ENCODE peak calls at places on chromosomes 6 and 20, in five cellular contexts. One of them, this sample, is unnamed.

GRCh38 chr20:49381558-49382493 is 100.6 kb downstream of the KCNB1 start:
- DNase-seq in left ventricle myocardium inferior: peak; percentile 83
- DNase-seq in CD8-positive, alpha-beta T cell: no peak
- DNase-seq in H1: no peak
- DNase-seq in body of pancreas: peak; percentile 93
- DNase-seq in this sample: no peak

GRCh38 chr6:138289739-138290138 is 71.4 kb upstream of the PBOV1 start:
- DNase-seq in left ventricle myocardium inferior: no peak
- DNase-seq in CD8-positive, alpha-beta T cell: no peak
- DNase-seq in H1: no peak
- DNase-seq in body of pancreas: peak; percentile 48
- DNase-seq in this sample: no peak

GRCh38 chr6:20686142-20686541 is 151.9 kb downstream of the CDKAL1 start:
- DNase-seq in left ventricle myocardium inferior: no peak
- DNase-seq in CD8-positive, alpha-beta T cell: no peak
- DNase-seq in H1: no peak
- DNase-seq in body of pancreas: no peak
- DNase-seq in this sample: no peak

GRCh38 chr6:167851349-167851952 is 24.7 kb downstream of the AFDN start:
- DNase-seq in left ventricle myocardium inferior: no peak
- DNase-seq in CD8-positive, alpha-beta T cell: no peak
- DNase-seq in H1: no peak
- DNase-seq in body of pancreas: no peak
- DNase-seq in this sample: no peak

GRCh38 chr20:503048-503737 is 40.4 kb downstream of the CSNK2A1 start:
- DNase-seq in left ventricle myocardium inferior: no peak
- DNase-seq in CD8-positive, alpha-beta T cell: no peak
- DNase-seq in H1: no peak
- DNase-seq in body of pancreas: no peak
- DNase-seq in this sample: no peak

GRCh38 chr20:36214684-36215256 is 21.5 kb upstream of the AAR2 start:
- DNase-seq in left ventricle myocardium inferior: no peak
- DNase-seq in CD8-positive, alpha-beta T cell: no peak
- DNase-seq in H1: no peak
- DNase-seq in body of pancreas: no peak
- DNase-seq in this sample: no peak

GRCh38 chr6:159693894-159694545 is 979 bp upstream of the SOD2 start:
- DNase-seq in left ventricle myocardium inferior: no peak
- DNase-seq in CD8-positive, alpha-beta T cell: peak; percentile 40
- DNase-seq in H1: no peak
- DNase-seq in body of pancreas: peak; percentile 62
- DNase-seq in this sample: no peak

GRCh38 chr6:67933278-67933677 is 701.8 kb upstream of the ADGRB3 start:
- DNase-seq in left ventricle myocardium inferior: no peak
- DNase-seq in CD8-positive, alpha-beta T cell: no peak
- DNase-seq in H1: peak; percentile 49
- DNase-seq in body of pancreas: no peak
- DNase-seq in this sample: no peak

GRCh38 chr6:50819527-50819905 is 845 bp downstream of the TFAP2B start:
- DNase-seq in left ventricle myocardium inferior: no peak
- DNase-seq in CD8-positive, alpha-beta T cell: no peak
- DNase-seq in H1: peak; percentile 73
- DNase-seq in body of pancreas: peak; percentile 16
- DNase-seq in this sample: no peak

GRCh38 chr6:71190809-71191208 is 97.8 kb upstream of the OGFRL1 start:
- DNase-seq in left ventricle myocardium inferior: no peak
- DNase-seq in CD8-positive, alpha-beta T cell: no peak
- DNase-seq in H1: no peak
- DNase-seq in body of pancreas: no peak
- DNase-seq in this sample: no peak

GRCh38 chr6:109441069-109441816 is 719 bp downstream of the SMPD2 start:
- DNase-seq in left ventricle myocardium inferior: peak; percentile 43
- DNase-seq in CD8-positive, alpha-beta T cell: peak; percentile 51
- DNase-seq in H1: peak; percentile 73
- DNase-seq in body of pancreas: peak; percentile 68
- DNase-seq in this sample: no peak

GRCh38 chr20:40587038-40587437 is 102.0 kb downstream of the MAFB start:
- DNase-seq in left ventricle myocardium inferior: no peak
- DNase-seq in CD8-positive, alpha-beta T cell: no peak
- DNase-seq in H1: no peak
- DNase-seq in body of pancreas: no peak
- DNase-seq in this sample: no peak

GRCh38 chr6:14655201-14655988 is 537.8 kb downstream of the CD83 start:
- DNase-seq in left ventricle myocardium inferior: no peak
- DNase-seq in CD8-positive, alpha-beta T cell: no peak
- DNase-seq in H1: no peak
- DNase-seq in body of pancreas: no peak
- DNase-seq in this sample: no peak

GRCh38 chr6:40997256-40997957 is 41.6 kb downstream of the UNC5CL start:
- DNase-seq in left ventricle myocardium inferior: no peak
- DNase-seq in CD8-positive, alpha-beta T cell: no peak
- DNase-seq in H1: peak; percentile 63
- DNase-seq in body of pancreas: peak; percentile 71
- DNase-seq in this sample: no peak

GRCh38 chr6:21902766-21903165 is 309.2 kb downstream of the SOX4 start:
- DNase-seq in left ventricle myocardium inferior: no peak
- DNase-seq in CD8-positive, alpha-beta T cell: no peak
- DNase-seq in H1: no peak
- DNase-seq in body of pancreas: no peak
- DNase-seq in this sample: no peak

GRCh38 chr6:126170875-126171489 is 168.9 kb upstream of the CENPW start:
- DNase-seq in left ventricle myocardium inferior: no peak
- DNase-seq in CD8-positive, alpha-beta T cell: no peak
- DNase-seq in H1: no peak
- DNase-seq in body of pancreas: peak; percentile 21
- DNase-seq in this sample: no peak
- TF ChIP-seq CTCF in left ventricle myocardium inferior: peak; percentile 45
- TF ChIP-seq CTCF in CD8-positive, alpha-beta T cell: peak; percentile 28
- TF ChIP-seq CTCF in H1: no peak
- TF ChIP-seq CTCF in body of pancreas: peak; percentile 41
- TF ChIP-seq CTCF in this sample: peak; percentile 39

DNA sequence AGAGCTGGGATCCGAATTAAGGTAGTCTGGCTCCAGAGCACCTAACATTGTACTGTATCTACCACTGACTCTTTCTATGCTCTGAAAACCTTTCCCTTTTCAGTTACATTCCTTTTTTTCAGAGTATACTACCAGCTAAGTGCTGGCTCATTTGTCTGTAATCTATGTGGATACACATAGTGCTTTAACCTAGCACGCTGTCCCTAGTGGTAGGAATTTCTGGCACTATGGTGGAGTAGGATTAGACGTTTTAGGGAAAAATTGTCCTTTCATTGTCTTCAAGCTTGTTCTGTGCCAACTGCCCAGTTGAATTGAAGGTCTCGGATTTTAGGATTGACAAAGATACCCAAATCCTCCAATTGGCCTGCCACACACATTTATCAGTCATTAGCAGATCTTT is 259.1 kb upstream of the FERMT1 start:
- DNase-seq in left ventricle myocardium inferior: no peak
- DNase-seq in CD8-positive, alpha-beta T cell: no peak
- DNase-seq in H1: no peak
- DNase-seq in body of pancreas: no peak
- DNase-seq in this sample: no peak
- TF ChIP-seq CTCF in left ventricle myocardium inferior: peak; percentile 35
- TF ChIP-seq CTCF in CD8-positive, alpha-beta T cell: no peak
- TF ChIP-seq CTCF in H1: no peak
- TF ChIP-seq CTCF in body of pancreas: peak; percentile 32
- TF ChIP-seq CTCF in this sample: no peak

GRCh38 chr6:33299237-33299944 is 649 bp upstream of the RGL2 start:
- DNase-seq in left ventricle myocardium inferior: peak; percentile 93
- DNase-seq in CD8-positive, alpha-beta T cell: peak; percentile 95
- DNase-seq in H1: peak; percentile 90
- DNase-seq in body of pancreas: peak; percentile 90
- DNase-seq in this sample: peak; percentile 78

GRCh38 chr6:33297406-33297955 is 1.3 kb downstream of the RGL2 start:
- DNase-seq in left ventricle myocardium inferior: no peak
- DNase-seq in CD8-positive, alpha-beta T cell: no peak
- DNase-seq in H1: peak; percentile 91
- DNase-seq in body of pancreas: peak; percentile 80
- DNase-seq in this sample: no peak

GRCh38 chr6:33298773-33299236 is at the start of gene RGL2:
- DNase-seq in left ventricle myocardium inferior: peak; percentile 91
- DNase-seq in CD8-positive, alpha-beta T cell: peak; percentile 57
- DNase-seq in H1: no peak
- DNase-seq in body of pancreas: peak; percentile 78
- DNase-seq in this sample: no peak

GRCh38 chr6:33296797-33297405 is 1.8 kb downstream of the RGL2 start:
- DNase-seq in left ventricle myocardium inferior: no peak
- DNase-seq in CD8-positive, alpha-beta T cell: no peak
- DNase-seq in H1: no peak
- DNase-seq in body of pancreas: no peak
- DNase-seq in this sample: no peak

GRCh38 chr6:33297956-33298772 is 578 bp downstream of the RGL2 start:
- DNase-seq in left ventricle myocardium inferior: no peak
- DNase-seq in CD8-positive, alpha-beta T cell: peak; percentile 69
- DNase-seq in H1: peak; percentile 84
- DNase-seq in body of pancreas: peak; percentile 68
- DNase-seq in this sample: no peak
- TF ChIP-seq CTCF in left ventricle myocardium inferior: no peak
- TF ChIP-seq CTCF in CD8-positive, alpha-beta T cell: no peak
- TF ChIP-seq CTCF in H1: no peak
- TF ChIP-seq CTCF in body of pancreas: no peak
- TF ChIP-seq CTCF in this sample: no peak

GRCh38 chr6:116571683-116572000 is 338 bp downstream of the RWDD1 start:
- DNase-seq in left ventricle myocardium inferior: no peak
- DNase-seq in CD8-positive, alpha-beta T cell: no peak
- DNase-seq in H1: no peak
- DNase-seq in body of pancreas: no peak
- DNase-seq in this sample: no peak
- TF ChIP-seq CTCF in left ventricle myocardium inferior: no peak
- TF ChIP-seq CTCF in CD8-positive, alpha-beta T cell: no peak
- TF ChIP-seq CTCF in H1: no peak
- TF ChIP-seq CTCF in body of pancreas: no peak
- TF ChIP-seq CTCF in this sample: no peak

DNA sequence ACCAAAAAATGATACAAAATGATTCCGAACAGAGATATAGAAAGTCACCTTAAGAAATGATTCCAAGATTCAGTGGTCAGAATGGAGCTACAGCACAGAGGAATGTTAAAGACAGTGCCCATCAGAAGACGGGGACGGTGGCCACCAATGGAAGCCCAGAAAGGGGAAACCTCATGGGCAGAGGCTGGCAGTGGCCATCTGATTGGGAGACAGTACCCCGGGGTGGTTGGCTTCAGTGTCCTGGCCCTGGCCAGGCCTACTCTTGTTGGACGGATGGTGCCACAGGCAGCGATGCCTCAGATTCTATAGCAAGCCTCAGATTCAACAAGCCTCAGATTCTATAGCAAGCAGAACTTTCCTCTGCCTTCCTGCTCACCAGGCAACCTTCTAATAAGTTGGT is 16.6 kb upstream of the PI16 start:
- DNase-seq in left ventricle myocardium inferior: no peak
- DNase-seq in CD8-positive, alpha-beta T cell: no peak
- DNase-seq in H1: no peak
- DNase-seq in body of pancreas: no peak
- DNase-seq in this sample: no peak
- TF ChIP-seq CTCF in left ventricle myocardium inferior: no peak
- TF ChIP-seq CTCF in CD8-positive, alpha-beta T cell: no peak
- TF ChIP-seq CTCF in H1: no peak
- TF ChIP-seq CTCF in body of pancreas: no peak
- TF ChIP-seq CTCF in this sample: no peak

GRCh38 chr6:42932412-42932811 is 3.1 kb downstream of the CNPY3 start:
- DNase-seq in left ventricle myocardium inferior: no peak
- DNase-seq in CD8-positive, alpha-beta T cell: no peak
- DNase-seq in H1: no peak
- DNase-seq in body of pancreas: no peak
- DNase-seq in this sample: no peak
- TF ChIP-seq CTCF in left ventricle myocardium inferior: no peak
- TF ChIP-seq CTCF in CD8-positive, alpha-beta T cell: no peak
- TF ChIP-seq CTCF in H1: no peak
- TF ChIP-seq CTCF in body of pancreas: no peak
- TF ChIP-seq CTCF in this sample: no peak

DNA sequence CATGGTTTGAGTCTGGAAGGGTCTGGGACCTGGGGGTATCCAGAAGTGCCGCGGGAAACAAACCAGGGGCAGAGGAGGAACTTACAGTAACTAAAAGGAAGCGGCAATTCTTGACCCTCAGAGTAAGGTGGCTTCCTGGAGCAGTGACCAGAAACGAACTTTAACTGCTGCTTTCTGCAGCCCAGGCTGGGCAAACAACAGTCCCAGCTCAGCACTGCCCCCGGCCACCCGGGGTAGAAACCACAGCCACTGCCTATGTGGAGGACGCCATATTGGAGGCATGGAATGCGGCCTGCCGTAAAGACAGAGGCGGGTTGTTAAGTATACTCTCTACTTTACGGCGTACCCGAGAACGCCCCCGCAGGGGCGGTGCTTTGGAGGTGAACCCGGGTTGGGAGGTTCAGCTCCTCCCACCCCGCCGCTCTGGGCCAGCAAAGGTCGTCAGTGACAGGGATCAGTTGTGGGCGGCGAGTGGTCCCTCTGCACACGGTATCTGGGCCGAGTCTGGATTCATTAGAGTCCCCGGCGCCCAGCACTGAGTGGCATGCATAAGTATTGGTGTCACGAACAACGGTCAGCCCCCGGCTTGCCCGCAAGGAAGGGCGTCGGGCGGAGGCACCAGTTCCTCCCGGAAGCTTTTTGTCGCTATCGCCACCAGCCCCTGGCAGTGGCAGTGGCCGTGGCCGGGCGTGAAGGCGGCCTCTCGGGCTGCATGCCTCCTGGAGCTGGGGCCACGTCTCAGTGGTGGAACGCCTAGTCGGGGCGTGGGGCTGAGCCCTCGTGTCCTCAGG is at the start of gene PDSS2:
- DNase-seq in left ventricle myocardium inferior: peak; percentile 99
- DNase-seq in CD8-positive, alpha-beta T cell: peak; percentile 95
- DNase-seq in H1: peak; percentile 95
- DNase-seq in body of pancreas: peak; percentile 100
- DNase-seq in this sample: peak; percentile 70
- TF ChIP-seq CTCF in left ventricle myocardium inferior: peak; percentile 57
- TF ChIP-seq CTCF in CD8-positive, alpha-beta T cell: peak; percentile 28
- TF ChIP-seq CTCF in H1: peak; percentile 52
- TF ChIP-seq CTCF in body of pancreas: peak; percentile 53
- TF ChIP-seq CTCF in this sample: peak; percentile 39

This sample was measured in D721Med.